ENCODE peak calls at places on chromosome 6, in eight cellular contexts. X is activated CD4-positive, alpha-beta memory T cell treated with anti-CD3 and anti-CD28 coated beads, Interleukin-2, amount 10 ng/mL, durations not matched to agents 7 days and 5 days; U is ELR; K is cardiac fibroblast; H is amniotic epithelial cell; W is GM13977; I is activated T-cell treated with anti-CD3 and anti-CD28 coated beads for 24 hours; T is foreskin fibroblast. Q is an unnamed sample.

GRCh38 chr6:147177286-147177685 is 26.9 kb upstream of the STXBP5 start:
- DNase-seq in T (no peak), H (peak; percentile 42), U (peak; percentile 56), W (no peak), K (peak; percentile 36), X (no peak), I (no peak), Q (no peak)

GRCh38 chr6:161041274-161041673 is 49.7 kb downstream of the MAP3K4 start:
- DNase-seq in W (no peak), X (no peak), T (no peak), K (no peak), H (no peak), U (no peak), I (no peak), Q (no peak)

GRCh38 chr6:156866181-156866862 is 89.1 kb downstream of the ARID1B start:
- DNase-seq in U (peak; percentile 75), I (no peak), T (peak; percentile 21), X (peak; percentile 37), H (peak; percentile 53), K (peak; percentile 61), W (peak; percentile 42), Q (no peak)

GRCh38 chr6:52409499-52409898 is 10.6 kb upstream of the EFHC1 start:
- DNase-seq in K (peak; percentile 40), I (no peak), U (no peak), X (no peak), H (no peak), T (no peak), W (no peak), Q (no peak)

GRCh38 chr6:36851149-36851614 is 11.9 kb upstream of the CPNE5 start:
- DNase-seq in W (peak; percentile 67), K (peak; percentile 91), H (peak; percentile 88), U (peak; percentile 78), T (peak; percentile 74), I (peak; percentile 21), X (peak; percentile 46), Q (peak; percentile 71)

GRCh38 chr6:167543602-167544506 is 219.0 kb downstream of the TTLL2 start:
- DNase-seq in T (peak; percentile 2), X (no peak), W (no peak), I (no peak), H (no peak), K (peak; percentile 53), U (no peak), Q (no peak)

GRCh38 chr6:166588691-166589333 is 2.3 kb upstream of the RAMACL start:
- DNase-seq in W (peak; percentile 27), K (peak; percentile 75), I (no peak), H (peak; percentile 77), U (peak; percentile 10), X (no peak), T (peak; percentile 18), Q (peak; percentile 50)

GRCh38 chr6:159074120-159074684 is 29.4 kb upstream of the TAGAP start:
- DNase-seq in H (peak; percentile 79), I (no peak), T (peak; percentile 5), W (no peak), U (peak; percentile 42), X (no peak), K (peak; percentile 55), Q (no peak)

GRCh38 chr6:53031281-53031680 is 33.9 kb upstream of the FBXO9 start:
- DNase-seq in W (no peak), I (no peak), X (no peak), U (no peak), H (no peak), K (no peak), T (no peak), Q (no peak)

GRCh38 chr6:46116289-46116688 is 13.5 kb upstream of the ENPP4 start:
- DNase-seq in U (no peak), H (no peak), I (no peak), X (no peak), K (no peak), T (no peak), W (no peak), Q (no peak)

GRCh38 chr6:85923013-85923430 is 280.3 kb upstream of the SYNCRIP start:
- DNase-seq in T (peak; percentile 7), H (peak; percentile 42), W (peak; percentile 37), K (peak; percentile 76), I (no peak), X (no peak), U (peak; percentile 62), Q (peak; percentile 18)

GRCh38 chr6:109227646-109228045 is 132.3 kb downstream of the CEP57L1 start:
- DNase-seq in I (no peak), W (no peak), H (no peak), X (no peak), U (no peak), T (no peak), K (no peak), Q (no peak)

GRCh38 chr6:109949281-109950065 is 28.6 kb upstream of the GPR6 start:
- DNase-seq in I (no peak), X (no peak), H (no peak), K (no peak), T (no peak), U (no peak), W (no peak), Q (no peak)

GRCh38 chr6:6516643-6517042 is 71.9 kb upstream of the LY86 start:
- DNase-seq in I (no peak), T (no peak), K (no peak), X (no peak), U (no peak), W (no peak), H (no peak), Q (no peak)

GRCh38 chr6:18533793-18534192 is 146.6 kb downstream of the RNF144B start:
- DNase-seq in U (no peak), I (no peak), K (no peak), X (no peak), H (no peak), W (no peak), T (no peak), Q (no peak)